ENCODE peak calls at places on chromosomes 2 and 18, in six cellular contexts. One of them, this sample, is unnamed.

GRCh38 chr2:209721497-209721896 is 50.1 kb upstream of the UNC80 start:
- DNase-seq in tibial nerve: no peak
- DNase-seq in fibroblast of lung: peak; percentile 21
- DNase-seq in HCT116: no peak
- DNase-seq in IMR-90: no peak
- DNase-seq in Peyer's patch: no peak
- DNase-seq in this sample: no peak

GRCh38 chr2:27701676-27702075 is 38.0 kb downstream of the SLC4A1AP start:
- DNase-seq in IMR-90: no peak
- DNase-seq in fibroblast of lung: peak; percentile 56
- DNase-seq in Peyer's patch: no peak
- DNase-seq in HCT116: no peak
- DNase-seq in tibial nerve: no peak
- DNase-seq in this sample: no peak

GRCh38 chr2:112566104-112566503 is 18.3 kb upstream of the CHCHD5 start:
- DNase-seq in fibroblast of lung: no peak
- DNase-seq in HCT116: no peak
- DNase-seq in tibial nerve: no peak
- DNase-seq in IMR-90: peak; percentile 6
- DNase-seq in Peyer's patch: no peak
- DNase-seq in this sample: no peak

GRCh38 chr2:64189586-64189985 is 45.4 kb upstream of the PELI1 start:
- DNase-seq in fibroblast of lung: no peak
- DNase-seq in Peyer's patch: no peak
- DNase-seq in tibial nerve: no peak
- DNase-seq in HCT116: no peak
- DNase-seq in IMR-90: no peak
- DNase-seq in this sample: no peak

GRCh38 chr18:555705-556402 is 24.3 kb upstream of the CETN1 start:
- DNase-seq in HCT116: no peak
- DNase-seq in fibroblast of lung: no peak
- DNase-seq in IMR-90: no peak
- DNase-seq in tibial nerve: no peak
- DNase-seq in Peyer's patch: no peak
- DNase-seq in this sample: no peak

GRCh38 chr2:190088917-190089316 is 26.4 kb upstream of the MSTN start:
- DNase-seq in HCT116: peak; percentile 72
- DNase-seq in Peyer's patch: no peak
- DNase-seq in tibial nerve: peak; percentile 66
- DNase-seq in fibroblast of lung: peak; percentile 81
- DNase-seq in IMR-90: peak; percentile 71
- DNase-seq in this sample: peak; percentile 7

GRCh38 chr2:85584857-85585780 is 888 bp downstream of the VAMP5 start:
- DNase-seq in tibial nerve: no peak
- DNase-seq in Peyer's patch: no peak
- DNase-seq in HCT116: no peak
- DNase-seq in fibroblast of lung: peak; percentile 61
- DNase-seq in IMR-90: peak; percentile 63
- DNase-seq in this sample: no peak

GRCh38 chr18:8359481-8359880 is 249.8 kb upstream of the RAB12 start:
- DNase-seq in fibroblast of lung: no peak
- DNase-seq in Peyer's patch: no peak
- DNase-seq in IMR-90: no peak
- DNase-seq in HCT116: no peak
- DNase-seq in tibial nerve: no peak
- DNase-seq in this sample: no peak

GRCh38 chr18:47036298-47036874 is 965 bp upstream of the ELOA2 start:
- DNase-seq in IMR-90: peak; percentile 28
- DNase-seq in Peyer's patch: no peak
- DNase-seq in HCT116: peak; percentile 29
- DNase-seq in fibroblast of lung: peak; percentile 42
- DNase-seq in tibial nerve: no peak
- DNase-seq in this sample: no peak

GRCh38 chr2:175008801-175009495 is 3.8 kb upstream of the CHN1 start:
- DNase-seq in IMR-90: no peak
- DNase-seq in Peyer's patch: no peak
- DNase-seq in tibial nerve: no peak
- DNase-seq in fibroblast of lung: no peak
- DNase-seq in HCT116: no peak
- DNase-seq in this sample: no peak

GRCh38 chr2:238581126-238581525 is 154.4 kb downstream of the ASB1 start:
- DNase-seq in HCT116: no peak
- DNase-seq in tibial nerve: no peak
- DNase-seq in fibroblast of lung: no peak
- DNase-seq in IMR-90: no peak
- DNase-seq in Peyer's patch: no peak
- DNase-seq in this sample: no peak

GRCh38 chr2:35973132-35973736 is 382.3 kb upstream of the CRIM1 start:
- DNase-seq in HCT116: no peak
- DNase-seq in Peyer's patch: no peak
- DNase-seq in fibroblast of lung: peak; percentile 27
- DNase-seq in tibial nerve: no peak
- DNase-seq in IMR-90: peak; percentile 42
- DNase-seq in this sample: no peak

GRCh38 chr2:148645925-148646559 is 1.5 kb downstream of the EPC2 start:
- DNase-seq in tibial nerve: peak; percentile 41
- DNase-seq in fibroblast of lung: peak; percentile 89
- DNase-seq in IMR-90: peak; percentile 92
- DNase-seq in HCT116: peak; percentile 75
- DNase-seq in Peyer's patch: peak; percentile 71
- DNase-seq in this sample: peak; percentile 78

GRCh38 chr2:68357608-68358337 is 7.3 kb upstream of the PLEK start:
- DNase-seq in Peyer's patch: peak; percentile 32
- DNase-seq in HCT116: peak; percentile 51
- DNase-seq in IMR-90: peak; percentile 58
- DNase-seq in fibroblast of lung: peak; percentile 66
- DNase-seq in tibial nerve: peak; percentile 33
- DNase-seq in this sample: no peak

GRCh38 chr2:56013475-56013874 is 89.9 kb upstream of the EFEMP1 start:
- DNase-seq in tibial nerve: no peak
- DNase-seq in HCT116: no peak
- DNase-seq in Peyer's patch: no peak
- DNase-seq in fibroblast of lung: no peak
- DNase-seq in IMR-90: no peak
- DNase-seq in this sample: no peak

GRCh38 chr18:44839239-44839666 is 158.6 kb downstream of the SETBP1 start:
- DNase-seq in fibroblast of lung: peak; percentile 69
- DNase-seq in HCT116: no peak
- DNase-seq in IMR-90: peak; percentile 43
- DNase-seq in tibial nerve: peak; percentile 73
- DNase-seq in Peyer's patch: peak; percentile 89
- DNase-seq in this sample: peak; percentile 49

GRCh38 chr2:156907806-156908205 is 349.7 kb upstream of the GALNT5 start:
- DNase-seq in IMR-90: peak; percentile 32
- DNase-seq in fibroblast of lung: peak; percentile 26
- DNase-seq in HCT116: no peak
- DNase-seq in Peyer's patch: no peak
- DNase-seq in tibial nerve: no peak
- DNase-seq in this sample: no peak

GRCh38 chr18:49817947-49818346 is 4.6 kb upstream of the ACAA2 start:
- DNase-seq in Peyer's patch: no peak
- DNase-seq in IMR-90: no peak
- DNase-seq in fibroblast of lung: no peak
- DNase-seq in tibial nerve: no peak
- DNase-seq in HCT116: no peak
- DNase-seq in this sample: no peak

GRCh38 chr2:190121971-190122370 is 59.4 kb upstream of the MSTN start:
- DNase-seq in IMR-90: peak; percentile 41
- DNase-seq in fibroblast of lung: peak; percentile 30
- DNase-seq in Peyer's patch: no peak
- DNase-seq in HCT116: peak; percentile 23
- DNase-seq in tibial nerve: no peak
- DNase-seq in this sample: no peak

GRCh38 chr18:28757466-28758008 is 580.6 kb upstream of the CDH2 start:
- DNase-seq in fibroblast of lung: no peak
- DNase-seq in tibial nerve: no peak
- DNase-seq in IMR-90: no peak
- DNase-seq in Peyer's patch: no peak
- DNase-seq in HCT116: no peak
- DNase-seq in this sample: no peak

GRCh38 chr2:63048367-63049171 is 2.1 kb upstream of the OTX1 start:
- DNase-seq in HCT116: no peak
- DNase-seq in tibial nerve: no peak
- DNase-seq in Peyer's patch: no peak
- DNase-seq in IMR-90: no peak
- DNase-seq in fibroblast of lung: no peak
- DNase-seq in this sample: no peak

GRCh38 chr18:13395577-13395976 is 177.0 kb downstream of the LDLRAD4 start:
- DNase-seq in fibroblast of lung: no peak
- DNase-seq in Peyer's patch: no peak
- DNase-seq in tibial nerve: no peak
- DNase-seq in IMR-90: no peak
- DNase-seq in HCT116: no peak
- DNase-seq in this sample: no peak

GRCh38 chr2:20585710-20586378 is 65.1 kb downstream of the HS1BP3 start:
- DNase-seq in IMR-90: no peak
- DNase-seq in tibial nerve: no peak
- DNase-seq in Peyer's patch: no peak
- DNase-seq in HCT116: no peak
- DNase-seq in fibroblast of lung: no peak
- DNase-seq in this sample: no peak

GRCh38 chr2:237210763-237211162 is 125.1 kb downstream of the COPS8 start:
- DNase-seq in tibial nerve: no peak
- DNase-seq in Peyer's patch: no peak
- DNase-seq in HCT116: no peak
- DNase-seq in fibroblast of lung: no peak
- DNase-seq in IMR-90: no peak
- DNase-seq in this sample: no peak

GRCh38 chr2:148814853-148815419 is 60.1 kb upstream of the KIF5C start:
- DNase-seq in HCT116: no peak
- DNase-seq in tibial nerve: no peak
- DNase-seq in IMR-90: peak; percentile 29
- DNase-seq in Peyer's patch: no peak
- DNase-seq in fibroblast of lung: peak; percentile 17
- DNase-seq in this sample: no peak

DNA sequence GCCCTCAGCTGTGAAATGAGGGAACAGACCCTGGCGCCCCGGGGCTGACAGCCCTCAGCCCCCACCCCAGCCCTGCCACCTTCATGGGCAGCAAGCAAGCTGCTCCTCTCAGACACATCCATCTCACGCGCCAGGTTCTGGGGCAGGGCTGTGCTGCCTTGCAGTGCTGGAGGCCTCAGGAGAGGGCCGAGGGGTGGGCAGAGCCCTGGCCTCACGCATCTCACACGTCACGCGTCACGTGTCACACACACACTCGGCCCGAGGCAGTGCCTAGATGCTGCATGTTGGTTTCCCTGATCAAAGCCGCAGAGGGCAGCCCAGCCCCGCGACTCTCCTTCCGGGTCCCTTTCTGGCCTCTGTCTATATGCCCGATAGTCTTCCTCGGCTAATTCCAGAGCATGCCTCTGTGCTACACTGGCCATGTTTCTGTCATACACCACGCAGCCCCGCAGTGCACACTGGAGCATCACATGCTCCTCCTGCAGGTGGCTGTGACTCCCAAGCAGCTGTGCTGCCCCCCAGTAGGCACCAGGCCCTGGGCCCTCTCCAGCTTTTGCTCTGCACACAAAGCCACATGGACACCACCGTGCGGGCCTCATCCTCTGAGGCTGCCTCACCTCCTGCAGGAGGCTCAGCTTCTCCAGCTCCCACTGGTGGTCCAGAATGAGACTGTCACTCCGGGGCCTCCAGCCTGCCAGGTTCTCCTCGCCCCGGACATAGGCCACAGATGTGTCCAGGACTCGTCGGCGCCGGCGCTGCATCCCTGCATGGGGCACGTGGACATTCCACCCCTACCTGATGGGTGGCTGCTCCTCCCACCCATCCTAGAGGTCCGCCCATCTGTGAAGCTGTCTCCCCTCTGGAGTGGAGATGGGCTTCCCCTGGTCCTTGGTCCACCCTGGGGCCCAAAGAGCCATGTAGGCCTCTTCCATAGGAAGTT is 31.4 kb downstream of the AQP12A start:
- DNase-seq in IMR-90: no peak
- DNase-seq in HCT116: no peak
- DNase-seq in Peyer's patch: no peak
- DNase-seq in tibial nerve: no peak
- DNase-seq in fibroblast of lung: no peak
- DNase-seq in this sample: no peak
- TF ChIP-seq CTCF in IMR-90: no peak
- TF ChIP-seq CTCF in HCT116: no peak
- TF ChIP-seq CTCF in Peyer's patch: no peak
- TF ChIP-seq CTCF in tibial nerve: no peak
- TF ChIP-seq CTCF in fibroblast of lung: no peak
- TF ChIP-seq CTCF in this sample: no peak

GRCh38 chr2:223834431-223834830 is 3.0 kb downstream of the AP1S3 start:
- DNase-seq in fibroblast of lung: no peak
- DNase-seq in tibial nerve: no peak
- DNase-seq in Peyer's patch: no peak
- DNase-seq in IMR-90: no peak
- DNase-seq in HCT116: no peak
- DNase-seq in this sample: no peak
- H3K27ac ChIP-seq in fibroblast of lung: no peak overlapping the region
- H3K27ac ChIP-seq in tibial nerve: no peak overlapping the region
- H3K27ac ChIP-seq in Peyer's patch: no peak overlapping the region
- H3K27ac ChIP-seq in IMR-90: no peak overlapping the region
- H3K27ac ChIP-seq in HCT116: no peak overlapping the region
- H3K27ac ChIP-seq in this sample: no peak overlapping the region

GRCh38 chr2:47346-48218 is 1.3 kb upstream of the FAM110C start:
- DNase-seq in tibial nerve: no peak
- DNase-seq in Peyer's patch: no peak
- DNase-seq in HCT116: no peak
- DNase-seq in fibroblast of lung: no peak
- DNase-seq in IMR-90: no peak
- DNase-seq in this sample: no peak
- H3K27me3 ChIP-seq in tibial nerve: peaks cover 50% of the 10 kb centered on the region
- H3K27me3 ChIP-seq in Peyer's patch: no peaks in the 10 kb centered on the region
- H3K27me3 ChIP-seq in HCT116: no peaks in the 10 kb centered on the region
- H3K27me3 ChIP-seq in fibroblast of lung: no peaks in the 10 kb centered on the region
- H3K27me3 ChIP-seq in IMR-90: no peaks in the 10 kb centered on the region
- H3K27me3 ChIP-seq in this sample: peaks cover 33% of the 10 kb centered on the region

DNA sequence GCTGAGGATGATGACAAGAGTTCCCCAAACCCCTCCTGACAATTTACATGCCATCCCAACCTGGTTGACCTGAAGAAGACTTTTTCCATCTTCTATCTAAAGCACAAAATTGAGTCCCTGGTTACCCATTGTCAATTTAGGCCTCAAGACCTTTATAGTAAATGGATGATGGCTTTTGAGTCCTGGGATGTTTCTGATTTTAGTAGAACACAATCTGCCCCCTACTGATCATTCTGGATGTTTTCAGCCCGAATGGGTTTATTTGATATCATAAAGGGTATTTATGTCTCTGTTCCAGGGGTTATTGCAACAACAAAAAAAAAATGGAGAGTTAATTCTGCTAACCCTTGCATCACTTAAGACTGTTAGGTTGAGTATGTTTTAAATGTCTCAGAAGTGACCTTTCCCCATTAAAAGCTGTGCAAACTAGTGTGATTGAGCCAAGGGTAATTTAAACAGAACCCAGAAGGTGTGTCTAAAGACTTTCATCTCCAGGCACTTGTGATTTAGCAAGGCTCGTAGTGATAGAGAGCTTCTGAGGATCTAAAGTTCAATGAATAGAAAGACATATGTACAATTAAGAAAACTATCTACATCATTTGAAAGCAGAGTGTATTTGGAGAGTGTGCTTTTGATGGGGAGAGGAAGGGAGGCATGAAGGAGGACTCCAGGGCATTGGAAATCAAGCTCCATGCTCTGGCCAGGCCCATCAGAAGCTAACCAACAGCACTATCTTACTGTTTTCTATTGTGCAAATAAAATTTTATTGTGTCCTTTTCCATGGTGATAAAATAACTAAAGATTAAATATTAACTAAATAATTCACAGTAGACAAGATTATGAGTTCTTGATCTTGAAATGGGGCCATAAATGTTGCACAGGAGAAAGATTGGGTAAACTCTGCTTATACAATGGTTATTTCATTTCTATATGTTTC is 96.6 kb upstream of the NOSTRIN start:
- DNase-seq in fibroblast of lung: peak; percentile 75
- DNase-seq in tibial nerve: no peak
- DNase-seq in IMR-90: peak; percentile 51
- DNase-seq in Peyer's patch: no peak
- DNase-seq in HCT116: no peak
- DNase-seq in this sample: no peak
- TF ChIP-seq CTCF in fibroblast of lung: peak; percentile 52
- TF ChIP-seq CTCF in tibial nerve: no peak
- TF ChIP-seq CTCF in IMR-90: peak; percentile 51
- TF ChIP-seq CTCF in Peyer's patch: no peak
- TF ChIP-seq CTCF in HCT116: peak; percentile 48
- TF ChIP-seq CTCF in this sample: no peak

This sample was measured in CD4-positive, alpha-beta T cell.